ENCODE peak calls at places on chromosomes 3 and 15, in five cellular contexts. V is right atrium auricular region, Q is hepatocyte, W is IMR-90, Z is body of pancreas. M is an unnamed sample.

GRCh38 chr15:101433396-101433795 is 56.1 kb downstream of the PCSK6 start:
- DNase-seq in V (peak; percentile 46), Q (no peak), W (no peak), Z (no peak), M (no peak)

GRCh38 chr3:114556832-114557231 is 263.0 kb downstream of the TIGIT start:
- DNase-seq in V (no peak), Q (no peak), W (no peak), Z (no peak), M (no peak)

GRCh38 chr3:151592287-151592686 is 131.4 kb upstream of the IGSF10 start:
- DNase-seq in V (no peak), Q (no peak), W (no peak), Z (no peak), M (no peak)

GRCh38 chr3:46999516-47000197 is 20.2 kb downstream of the NBEAL2 start:
- DNase-seq in V (no peak), Q (no peak), W (no peak), Z (no peak), M (no peak)

GRCh38 chr15:91055548-91056331 is 33.3 kb upstream of the VPS33B start:
- DNase-seq in V (peak; percentile 61), Q (peak; percentile 77), W (peak; percentile 55), Z (peak; percentile 78), M (peak; percentile 57)

GRCh38 chr15:34367128-34368081 is at the start of gene LPCAT4:
- DNase-seq in V (peak; percentile 94), Q (peak; percentile 95), W (peak; percentile 80), Z (peak; percentile 86), M (peak; percentile 80)

GRCh38 chr3:174440350-174440716 is 418.8 kb upstream of the NAALADL2 start:
- DNase-seq in V (no peak), Q (peak; percentile 32), W (peak; percentile 70), Z (no peak), M (peak; percentile 71)

GRCh38 chr3:86723433-86723832 is 267.5 kb downstream of the VGLL3 start:
- DNase-seq in V (no peak), Q (no peak), W (no peak), Z (no peak), M (no peak)

GRCh38 chr3:52229656-52230055 is 4.2 kb upstream of the TLR9 start:
- DNase-seq in V (no peak), Q (no peak), W (no peak), Z (no peak), M (no peak)

GRCh38 chr3:149352556-149352955 is 19.1 kb upstream of the TM4SF18 start:
- DNase-seq in V (no peak), Q (peak; percentile 74), W (peak; percentile 58), Z (peak; percentile 72), M (peak; percentile 42)

GRCh38 chr3:89380006-89380405 is 272.6 kb downstream of the EPHA3 start:
- DNase-seq in V (no peak), Q (no peak), W (peak; percentile 54), Z (no peak), M (peak; percentile 80)

GRCh38 chr3:119175869-119176756 is 2.7 kb downstream of the UPK1B start:
- DNase-seq in V (no peak), Q (peak; percentile 72), W (peak; percentile 25), Z (peak; percentile 38), M (peak; percentile 72)

GRCh38 chr3:123635717-123636116 is 50.9 kb upstream of the HACD2 start:
- DNase-seq in V (no peak), Q (no peak), W (no peak), Z (no peak), M (no peak)

GRCh38 chr3:157832588-157832987 is 273.6 kb downstream of the SHOX2 start:
- DNase-seq in V (no peak), Q (no peak), W (no peak), Z (no peak), M (no peak)

GRCh38 chr15:25715536-25716413 is 147.4 kb downstream of the ATP10A start:
- DNase-seq in V (no peak), Q (no peak), W (no peak), Z (no peak), M (no peak)

DNA sequence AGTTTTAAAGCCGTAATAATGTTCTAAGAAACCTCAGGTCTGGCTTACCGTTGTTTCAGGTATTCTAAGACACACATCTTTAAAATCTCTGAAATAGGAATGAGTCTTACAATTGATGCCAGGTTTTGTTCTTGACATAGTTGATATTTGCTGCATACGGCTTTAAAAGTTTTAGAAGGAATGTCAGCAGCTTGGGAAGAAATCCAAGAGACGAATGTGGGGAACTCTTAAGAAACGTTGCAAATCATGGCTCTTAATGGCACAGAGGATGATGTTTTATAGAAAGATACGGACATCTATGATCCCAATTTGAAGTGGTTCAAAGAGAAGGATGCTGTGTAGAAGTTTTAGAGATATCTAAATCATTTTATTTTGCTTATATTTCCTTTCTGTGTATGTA is 11.5 kb downstream of the NUDT16 start:
- DNase-seq in V (no peak), Q (no peak), W (peak; percentile 5), Z (no peak), M (peak; percentile 13)
- H3K4me1 ChIP-seq in V (no peaks in the 10 kb centered on the region), Q (peaks cover 3% of the 10 kb centered on the region), W (no peaks in the 10 kb centered on the region), Z (no peaks in the 10 kb centered on the region), M (no peaks in the 10 kb centered on the region)

GRCh38 chr15:64149424-64150235 is 1.9 kb upstream of the SNX22 start:
- DNase-seq in V (no peak), Q (no peak), W (no peak), Z (no peak), M (no peak)
- TF ChIP-seq CTCF in V (no peak), Q (no peak), W (peak; percentile 19), Z (peak; percentile 5), M (peak; percentile 7)

DNA sequence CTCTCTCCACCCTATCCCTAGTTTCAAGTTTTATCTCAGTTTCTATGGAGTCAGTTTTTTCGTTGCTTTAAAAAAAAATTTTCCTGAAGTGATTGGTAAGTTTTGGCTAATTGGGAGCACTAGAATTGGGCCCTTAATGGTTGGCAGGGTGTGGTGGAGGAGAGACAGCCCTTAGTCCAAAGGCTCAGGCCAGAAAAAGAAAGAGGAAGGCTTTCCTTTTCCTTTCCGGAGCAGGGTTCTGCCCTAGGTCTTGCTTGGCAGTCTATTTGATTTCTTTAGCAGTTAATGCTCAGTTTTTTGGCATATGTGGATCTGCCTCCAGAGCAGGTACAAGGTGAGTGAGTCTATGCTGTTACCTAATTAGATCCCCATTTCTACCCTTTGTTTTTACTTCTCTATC is 22.7 kb downstream of the CTNNB1 start:
- DNase-seq in V (no peak), Q (no peak), W (no peak), Z (no peak), M (no peak)
- H3K4me1 ChIP-seq in V (no peaks in the 10 kb centered on the region), Q (peaks cover 32% of the 10 kb centered on the region), W (peaks cover 14% of the 10 kb centered on the region), Z (peaks cover 54% of the 10 kb centered on the region), M (peaks cover 6% of the 10 kb centered on the region)

GRCh38 chr3:126746395-126747177 is 42.5 kb downstream of the CHCHD6 start:
- DNase-seq in V (peak; percentile 78), Q (peak; percentile 60), W (peak; percentile 74), Z (peak; percentile 39), M (peak; percentile 84)
- TF ChIP-seq CTCF in V (peak; percentile 10), Q (no peak), W (peak; percentile 26), Z (peak; percentile 5), M (peak; percentile 21)

DNA sequence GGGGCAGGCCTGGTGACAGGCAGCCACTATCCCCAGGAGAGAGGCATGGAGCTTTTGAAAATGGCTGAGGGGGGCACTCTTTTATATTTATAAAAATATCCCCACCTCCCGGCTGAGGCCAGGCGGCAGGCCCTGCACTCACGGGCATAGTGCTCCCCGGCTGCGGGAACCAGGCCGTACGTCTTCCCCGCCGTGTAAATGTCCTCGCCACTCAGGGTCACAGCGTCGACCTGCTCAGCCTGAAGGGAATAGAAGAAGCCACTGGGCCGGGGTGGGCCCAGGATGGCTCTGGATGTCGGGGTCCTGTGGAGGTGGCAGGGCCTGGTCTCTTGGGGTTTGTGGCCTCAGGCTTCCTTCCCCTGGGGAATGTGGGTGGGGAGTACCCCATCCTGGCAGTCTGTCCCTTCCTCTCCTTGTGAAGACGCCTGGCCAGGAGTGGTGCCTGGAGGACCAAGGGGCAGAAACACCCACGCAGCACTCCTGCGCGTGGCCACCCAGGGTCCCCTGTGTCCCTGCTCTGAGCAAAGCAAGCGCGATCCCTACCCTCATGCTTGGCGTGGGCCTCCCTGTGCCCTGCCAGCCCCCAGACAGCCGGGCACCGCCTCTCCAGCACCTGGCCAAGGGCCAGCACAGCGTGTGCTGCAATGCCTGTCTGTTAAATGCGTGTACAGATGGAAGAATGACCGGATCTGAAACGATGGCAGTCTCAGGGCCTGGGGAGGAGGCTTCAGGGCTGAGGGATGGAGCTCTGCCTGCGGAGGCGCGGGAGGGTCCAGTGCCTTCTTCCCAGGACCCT is 18.9 kb downstream of the MELTF start:
- DNase-seq in V (no peak), Q (no peak), W (no peak), Z (no peak), M (no peak)
- H3K4me1 ChIP-seq in V (no peaks in the 10 kb centered on the region), Q (no peaks in the 10 kb centered on the region), W (no peaks in the 10 kb centered on the region), Z (no peaks in the 10 kb centered on the region), M (no peaks in the 10 kb centered on the region)